ENCODE peak calls at places on chromosome 10, in seven cellular contexts. One of them, this sample, is unnamed.

GRCh38 chr10:86876748-86877147 is 80.7 kb downstream of the MMRN2 start:
- DNase-seq in fibroblast of villous mesenchyme: peak; percentile 95
- DNase-seq in activated naive CD4-positive, alpha-beta T cell treated with anti-CD3 and anti-CD28 coated beads, Interleukin-2, amount 50 U/mL, for 72 hours: no peak
- DNase-seq in globus pallidus: no peak
- DNase-seq in posterior cingulate gyrus: no peak
- DNase-seq in DMS79: no peak
- DNase-seq in memory B cell: no peak
- DNase-seq in this sample: no peak

GRCh38 chr10:126115021-126115610 is 218.8 kb downstream of the FANK1 start:
- DNase-seq in fibroblast of villous mesenchyme: no peak
- DNase-seq in activated naive CD4-positive, alpha-beta T cell treated with anti-CD3 and anti-CD28 coated beads, Interleukin-2, amount 50 U/mL, for 72 hours: no peak
- DNase-seq in globus pallidus: no peak
- DNase-seq in posterior cingulate gyrus: no peak
- DNase-seq in DMS79: no peak
- DNase-seq in memory B cell: no peak
- DNase-seq in this sample: no peak

GRCh38 chr10:124290095-124290795 is 128.5 kb downstream of the OAT start:
- DNase-seq in fibroblast of villous mesenchyme: peak; percentile 89
- DNase-seq in activated naive CD4-positive, alpha-beta T cell treated with anti-CD3 and anti-CD28 coated beads, Interleukin-2, amount 50 U/mL, for 72 hours: peak; percentile 48
- DNase-seq in globus pallidus: no peak
- DNase-seq in posterior cingulate gyrus: no peak
- DNase-seq in DMS79: no peak
- DNase-seq in memory B cell: no peak
- DNase-seq in this sample: no peak

GRCh38 chr10:70528726-70529362 is 50.3 kb downstream of the PALD1 start:
- DNase-seq in fibroblast of villous mesenchyme: peak; percentile 56
- DNase-seq in activated naive CD4-positive, alpha-beta T cell treated with anti-CD3 and anti-CD28 coated beads, Interleukin-2, amount 50 U/mL, for 72 hours: no peak
- DNase-seq in globus pallidus: no peak
- DNase-seq in posterior cingulate gyrus: no peak
- DNase-seq in DMS79: no peak
- DNase-seq in memory B cell: no peak
- DNase-seq in this sample: no peak

GRCh38 chr10:3887885-3888476 is 103.0 kb upstream of the KLF6 start:
- DNase-seq in fibroblast of villous mesenchyme: peak; percentile 94
- DNase-seq in activated naive CD4-positive, alpha-beta T cell treated with anti-CD3 and anti-CD28 coated beads, Interleukin-2, amount 50 U/mL, for 72 hours: no peak
- DNase-seq in globus pallidus: no peak
- DNase-seq in posterior cingulate gyrus: no peak
- DNase-seq in DMS79: no peak
- DNase-seq in memory B cell: no peak
- DNase-seq in this sample: no peak

GRCh38 chr10:126638542-126638941 is 32.0 kb downstream of the C10orf90 start:
- DNase-seq in fibroblast of villous mesenchyme: no peak
- DNase-seq in activated naive CD4-positive, alpha-beta T cell treated with anti-CD3 and anti-CD28 coated beads, Interleukin-2, amount 50 U/mL, for 72 hours: no peak
- DNase-seq in globus pallidus: no peak
- DNase-seq in posterior cingulate gyrus: no peak
- DNase-seq in DMS79: no peak
- DNase-seq in memory B cell: no peak
- DNase-seq in this sample: no peak

GRCh38 chr10:76632158-76633051 is 1005.2 kb downstream of the KCNMA1 start:
- DNase-seq in fibroblast of villous mesenchyme: no peak
- DNase-seq in activated naive CD4-positive, alpha-beta T cell treated with anti-CD3 and anti-CD28 coated beads, Interleukin-2, amount 50 U/mL, for 72 hours: no peak
- DNase-seq in globus pallidus: no peak
- DNase-seq in posterior cingulate gyrus: no peak
- DNase-seq in DMS79: no peak
- DNase-seq in memory B cell: no peak
- DNase-seq in this sample: peak; percentile 16

GRCh38 chr10:28928484-28928883 is 251.2 kb downstream of the BAMBI start:
- DNase-seq in fibroblast of villous mesenchyme: no peak
- DNase-seq in activated naive CD4-positive, alpha-beta T cell treated with anti-CD3 and anti-CD28 coated beads, Interleukin-2, amount 50 U/mL, for 72 hours: no peak
- DNase-seq in globus pallidus: no peak
- DNase-seq in posterior cingulate gyrus: no peak
- DNase-seq in DMS79: no peak
- DNase-seq in memory B cell: no peak
- DNase-seq in this sample: no peak

GRCh38 chr10:23343591-23344225 is 889 bp downstream of the C10orf67 start:
- DNase-seq in fibroblast of villous mesenchyme: peak; percentile 49
- DNase-seq in activated naive CD4-positive, alpha-beta T cell treated with anti-CD3 and anti-CD28 coated beads, Interleukin-2, amount 50 U/mL, for 72 hours: no peak
- DNase-seq in globus pallidus: peak; percentile 58
- DNase-seq in posterior cingulate gyrus: peak; percentile 59
- DNase-seq in DMS79: peak; percentile 1
- DNase-seq in memory B cell: no peak
- DNase-seq in this sample: peak; percentile 87

GRCh38 chr10:110912374-110912773 is 6.6 kb downstream of the BBIP1 start:
- DNase-seq in fibroblast of villous mesenchyme: peak; percentile 62
- DNase-seq in activated naive CD4-positive, alpha-beta T cell treated with anti-CD3 and anti-CD28 coated beads, Interleukin-2, amount 50 U/mL, for 72 hours: no peak
- DNase-seq in globus pallidus: no peak
- DNase-seq in posterior cingulate gyrus: no peak
- DNase-seq in DMS79: no peak
- DNase-seq in memory B cell: no peak
- DNase-seq in this sample: no peak

GRCh38 chr10:59805043-59805442 is 51.8 kb upstream of the MRLN start:
- DNase-seq in fibroblast of villous mesenchyme: no peak
- DNase-seq in activated naive CD4-positive, alpha-beta T cell treated with anti-CD3 and anti-CD28 coated beads, Interleukin-2, amount 50 U/mL, for 72 hours: no peak
- DNase-seq in globus pallidus: no peak
- DNase-seq in posterior cingulate gyrus: no peak
- DNase-seq in DMS79: no peak
- DNase-seq in memory B cell: no peak
- DNase-seq in this sample: peak; percentile 40

GRCh38 chr10:91700273-91700672 is 67.4 kb upstream of the PPP1R3C start:
- DNase-seq in fibroblast of villous mesenchyme: no peak
- DNase-seq in activated naive CD4-positive, alpha-beta T cell treated with anti-CD3 and anti-CD28 coated beads, Interleukin-2, amount 50 U/mL, for 72 hours: no peak
- DNase-seq in globus pallidus: no peak
- DNase-seq in posterior cingulate gyrus: no peak
- DNase-seq in DMS79: no peak
- DNase-seq in memory B cell: no peak
- DNase-seq in this sample: no peak

GRCh38 chr10:71731791-71732190 is 12.2 kb upstream of the C10orf105 start:
- DNase-seq in fibroblast of villous mesenchyme: no peak
- DNase-seq in activated naive CD4-positive, alpha-beta T cell treated with anti-CD3 and anti-CD28 coated beads, Interleukin-2, amount 50 U/mL, for 72 hours: no peak
- DNase-seq in globus pallidus: no peak
- DNase-seq in posterior cingulate gyrus: no peak
- DNase-seq in DMS79: no peak
- DNase-seq in memory B cell: no peak
- DNase-seq in this sample: no peak

GRCh38 chr10:108755661-108756060 is 1167.7 kb downstream of the XPNPEP1 start:
- DNase-seq in fibroblast of villous mesenchyme: no peak
- DNase-seq in activated naive CD4-positive, alpha-beta T cell treated with anti-CD3 and anti-CD28 coated beads, Interleukin-2, amount 50 U/mL, for 72 hours: no peak
- DNase-seq in globus pallidus: no peak
- DNase-seq in posterior cingulate gyrus: no peak
- DNase-seq in DMS79: no peak
- DNase-seq in memory B cell: no peak
- DNase-seq in this sample: no peak

GRCh38 chr10:131825150-131825907 is 75.5 kb upstream of the PPP2R2D start:
- DNase-seq in fibroblast of villous mesenchyme: no peak
- DNase-seq in activated naive CD4-positive, alpha-beta T cell treated with anti-CD3 and anti-CD28 coated beads, Interleukin-2, amount 50 U/mL, for 72 hours: peak; percentile 37
- DNase-seq in globus pallidus: no peak
- DNase-seq in posterior cingulate gyrus: no peak
- DNase-seq in DMS79: no peak
- DNase-seq in memory B cell: no peak
- DNase-seq in this sample: no peak

GRCh38 chr10:71611131-71611530 is 108.4 kb downstream of the C10orf105 start:
- DNase-seq in fibroblast of villous mesenchyme: no peak
- DNase-seq in activated naive CD4-positive, alpha-beta T cell treated with anti-CD3 and anti-CD28 coated beads, Interleukin-2, amount 50 U/mL, for 72 hours: no peak
- DNase-seq in globus pallidus: peak; percentile 74
- DNase-seq in posterior cingulate gyrus: peak; percentile 61
- DNase-seq in DMS79: no peak
- DNase-seq in memory B cell: no peak
- DNase-seq in this sample: no peak

GRCh38 chr10:133044502-133044901 is 43.2 kb upstream of the ADGRA1 start:
- DNase-seq in fibroblast of villous mesenchyme: no peak
- DNase-seq in activated naive CD4-positive, alpha-beta T cell treated with anti-CD3 and anti-CD28 coated beads, Interleukin-2, amount 50 U/mL, for 72 hours: no peak
- DNase-seq in globus pallidus: no peak
- DNase-seq in posterior cingulate gyrus: no peak
- DNase-seq in DMS79: no peak
- DNase-seq in memory B cell: no peak
- DNase-seq in this sample: peak; percentile 43

GRCh38 chr10:98642281-98642680 is 195.5 kb upstream of the HPS1 start:
- DNase-seq in fibroblast of villous mesenchyme: peak; percentile 15
- DNase-seq in activated naive CD4-positive, alpha-beta T cell treated with anti-CD3 and anti-CD28 coated beads, Interleukin-2, amount 50 U/mL, for 72 hours: no peak
- DNase-seq in globus pallidus: no peak
- DNase-seq in posterior cingulate gyrus: no peak
- DNase-seq in DMS79: no peak
- DNase-seq in memory B cell: no peak
- DNase-seq in this sample: no peak

GRCh38 chr10:71232089-71232998 is 20.0 kb downstream of the UNC5B start:
- DNase-seq in fibroblast of villous mesenchyme: no peak
- DNase-seq in activated naive CD4-positive, alpha-beta T cell treated with anti-CD3 and anti-CD28 coated beads, Interleukin-2, amount 50 U/mL, for 72 hours: no peak
- DNase-seq in globus pallidus: peak; percentile 99
- DNase-seq in posterior cingulate gyrus: peak; percentile 97
- DNase-seq in DMS79: peak; percentile 61
- DNase-seq in memory B cell: no peak
- DNase-seq in this sample: no peak

This sample was measured in nephron progenitor cell.